ENCODE peak calls at places on chromosomes 7 and 10, in five cellular contexts. L is HCT116, A is endothelial cell of umbilical vein, W is K562, X is H1. S is an unnamed sample.

GRCh38 chr7:101362334-101363195 is at the start of gene COL26A1:
- DNase-seq in L (no peak), A (no peak), W (peak), X (no peak), S (no peak)

GRCh38 chr7:54544356-54545240 is 2.4 kb downstream of the VSTM2A start:
- DNase-seq in L (no peak), A (no peak), W (no peak), X (no peak), S (no peak)

GRCh38 chr7:112067609-112068540 is 138.3 kb downstream of the DOCK4 start:
- DNase-seq in L (no peak), A (no peak), W (no peak), X (no peak), S (no peak)

GRCh38 chr10:80196270-80196949 is 8.9 kb downstream of the ANXA11 start:
- DNase-seq in L (peak), A (peak), W (no peak), X (no peak), S (no peak)

GRCh38 chr10:7354330-7355047 is 56.3 kb downstream of the SFMBT2 start:
- DNase-seq in L (no peak), A (no peak), W (peak), X (no peak), S (no peak)

GRCh38 chr10:36450385-36450784 is 675.0 kb upstream of the ANKRD30A start:
- DNase-seq in L (no peak), A (peak), W (no peak), X (no peak), S (no peak)

GRCh38 chr10:69494626-69495558 is 43.6 kb downstream of the TSPAN15 start:
- DNase-seq in L (no peak), A (no peak), W (no peak), X (no peak), S (no peak)

GRCh38 chr7:31550432-31550831 is 36.5 kb downstream of the ITPRID1 start:
- DNase-seq in L (no peak), A (no peak), W (no peak), X (no peak), S (no peak)

GRCh38 chr7:2698581-2699288 is 10.7 kb downstream of the AMZ1 start:
- DNase-seq in L (no peak), A (no peak), W (no peak), X (no peak), S (no peak)

GRCh38 chr7:71539615-71540014 is 407.7 kb downstream of the GALNT17 start:
- DNase-seq in L (no peak), A (no peak), W (no peak), X (no peak), S (no peak)

GRCh38 chr7:135678612-135679575 is 16.6 kb downstream of the STMP1 start:
- DNase-seq in L (no peak), A (peak), W (no peak), X (no peak), S (no peak)

GRCh38 chr10:12340371-12340770 is 9.0 kb upstream of the CAMK1D start:
- DNase-seq in L (no peak), A (no peak), W (no peak), X (no peak), S (no peak)

GRCh38 chr10:88932539-88933256 is 19.9 kb downstream of the ACTA2 start:
- DNase-seq in L (peak), A (peak), W (peak), X (no peak), S (peak)

GRCh38 chr7:65444899-65445823 is 71.5 kb downstream of the ZNF92 start:
- DNase-seq in L (no peak), A (no peak), W (no peak), X (no peak), S (no peak)

GRCh38 chr7:55044791-55045190 is 26.0 kb downstream of the EGFR start:
- DNase-seq in L (no peak), A (no peak), W (no peak), X (no peak), S (no peak)

GRCh38 chr10:87918254-87918859 is 54.9 kb downstream of the PTEN start:
- DNase-seq in L (no peak), A (peak), W (no peak), X (no peak), S (no peak)

GRCh38 chr10:122158362-122158761 is 112.7 kb upstream of the BTBD16 start:
- DNase-seq in L (no peak), A (no peak), W (no peak), X (no peak), S (no peak)

DNA sequence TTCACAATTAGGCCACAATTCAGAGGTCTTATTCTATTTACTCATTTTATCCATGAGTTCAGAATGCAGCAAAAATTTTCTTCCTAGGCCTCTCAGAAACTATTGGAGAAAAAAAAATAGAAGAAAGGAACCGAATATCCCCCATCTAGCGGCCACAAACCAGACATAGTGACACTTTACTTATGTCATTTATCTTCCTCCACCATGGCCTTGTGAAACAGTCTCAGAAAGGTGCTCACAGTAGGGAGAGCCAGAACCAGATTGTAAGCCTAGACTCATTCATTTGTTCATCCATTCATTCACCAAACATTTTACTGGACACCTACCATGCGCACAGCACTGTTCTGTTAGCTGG is 16.0 kb downstream of the CREB3L2 start:
- DNase-seq in L (no peak), A (no peak), W (peak), X (no peak), S (no peak)
- H3K27ac ChIP-seq in L (no peak), A (no peak), W (peak), X (no peak), S (no peak)

GRCh38 chr7:116161733-116162132 is 48.6 kb upstream of the TES start:
- DNase-seq in L (no peak), A (no peak), W (no peak), X (no peak), S (no peak)
- TF ChIP-seq POLR2AphosphoS5 in L (no peak), A (no peak), W (no peak), X (no peak), S (no peak)

DNA sequence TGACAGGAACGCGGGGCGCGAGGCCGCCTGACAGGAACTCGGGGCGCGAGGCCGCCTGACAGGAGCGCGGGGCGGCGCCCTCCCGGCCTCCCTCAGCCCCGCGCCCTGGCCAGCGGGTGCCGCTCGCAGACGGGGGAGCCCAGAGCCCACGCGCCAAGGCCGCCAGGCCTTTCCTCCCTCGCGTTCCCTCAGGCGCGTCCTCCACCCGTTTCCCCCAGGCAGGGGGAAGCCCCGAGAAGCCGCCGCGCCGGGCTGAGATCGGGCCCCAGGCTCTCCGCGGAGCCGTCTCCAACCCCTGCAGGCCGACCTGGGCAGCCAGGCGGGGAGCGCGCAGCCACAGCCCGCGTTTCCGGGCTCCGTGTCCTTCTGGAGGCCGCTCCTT is 17.8 kb downstream of the PTPRN2 start:
- DNase-seq in L (no peak), A (no peak), W (no peak), X (no peak), S (no peak)
- TF ChIP-seq EZH2 in L (no peak), A (no peak), W (no peak), X (peak), S (no peak)

GRCh38 chr7:159191236-159191635 is 46.6 kb upstream of the VIPR2 start:
- DNase-seq in L (no peak), A (no peak), W (no peak), X (no peak), S (no peak)
- H3K27ac ChIP-seq in L (no peak), A (no peak), W (no peak), X (no peak), S (no peak)